ENCODE peak calls at places on chromosome 15, in eight cellular contexts. X, R, W, U, T, Q, I and B are unnamed samples.

GRCh38 chr15:26711445-26711844 is 61.4 kb downstream of the GABRB3 start:
- DNase-seq in X (no peak), R (no peak), W (no peak), U (no peak), T (no peak), Q (no peak), I (no peak), B (no peak)

GRCh38 chr15:67146214-67146613 is 80.8 kb downstream of the SMAD3 start:
- DNase-seq in X (peak), R (no peak), W (no peak), U (no peak), T (no peak), Q (no peak), I (no peak), B (no peak)

GRCh38 chr15:80160570-80161156 is 7.9 kb downstream of the FAH start:
- DNase-seq in X (peak), R (no peak), W (no peak), U (peak), T (no peak), Q (no peak), I (peak), B (no peak)

GRCh38 chr15:93087825-93088199 is 1.2 kb downstream of the RGMA start:
- DNase-seq in X (peak), R (peak), W (peak), U (no peak), T (peak), Q (peak), I (peak), B (peak)

GRCh38 chr15:31376511-31376910 is 49.9 kb downstream of the KLF13 start:
- DNase-seq in X (no peak), R (no peak), W (no peak), U (no peak), T (no peak), Q (no peak), I (no peak), B (no peak)

GRCh38 chr15:40928975-40929729 is at the start of gene DLL4:
- DNase-seq in X (no peak), R (peak), W (peak), U (no peak), T (peak), Q (peak), I (peak), B (no peak)

GRCh38 chr15:65951007-65951406 is 81.7 kb downstream of the RAB11A start:
- DNase-seq in X (no peak), R (no peak), W (no peak), U (no peak), T (no peak), Q (no peak), I (no peak), B (no peak)

GRCh38 chr15:70479785-70480184 is 283.6 kb downstream of the UACA start:
- DNase-seq in X (no peak), R (no peak), W (no peak), U (no peak), T (no peak), Q (no peak), I (no peak), B (no peak)

GRCh38 chr15:39363761-39364586 is 216.9 kb upstream of the THBS1 start:
- DNase-seq in X (no peak), R (no peak), W (no peak), U (no peak), T (no peak), Q (no peak), I (no peak), B (no peak)

GRCh38 chr15:20340931-20341661 is 200.5 kb downstream of the GOLGA6L6 start:
- DNase-seq in X (no peak), R (peak), W (peak), U (no peak), T (peak), Q (no peak), I (peak), B (peak)

GRCh38 chr15:66041276-66041675 is 172.0 kb downstream of the RAB11A start:
- DNase-seq in X (no peak), R (no peak), W (no peak), U (no peak), T (no peak), Q (no peak), I (no peak), B (no peak)

GRCh38 chr15:42890161-42890913 is 30.2 kb downstream of the TTBK2 start:
- DNase-seq in X (peak), R (no peak), W (no peak), U (no peak), T (no peak), Q (no peak), I (no peak), B (no peak)

GRCh38 chr15:29670945-29671307 is 151.3 kb downstream of the TJP1 start:
- DNase-seq in X (peak), R (no peak), W (no peak), U (peak), T (no peak), Q (no peak), I (peak), B (no peak)

GRCh38 chr15:97941572-97941971 is 18.9 kb upstream of the ARRDC4 start:
- DNase-seq in X (no peak), R (no peak), W (no peak), U (no peak), T (no peak), Q (no peak), I (no peak), B (no peak)

GRCh38 chr15:39417766-39418165 is 163.1 kb upstream of the THBS1 start:
- DNase-seq in X (peak), R (no peak), W (no peak), U (no peak), T (no peak), Q (no peak), I (no peak), B (no peak)

GRCh38 chr15:99210334-99210733 is 39.0 kb downstream of the TTC23 start:
- DNase-seq in X (no peak), R (no peak), W (no peak), U (no peak), T (no peak), Q (no peak), I (no peak), B (no peak)

GRCh38 chr15:42577514-42578031 is 2.2 kb downstream of the STARD9 start:
- DNase-seq in X (peak), R (no peak), W (no peak), U (peak), T (no peak), Q (no peak), I (no peak), B (no peak)

GRCh38 chr15:96327155-96327741 is 3.3 kb upstream of the NR2F2 start:
- DNase-seq in X (peak), R (no peak), W (no peak), U (peak), T (no peak), Q (no peak), I (no peak), B (no peak)

GRCh38 chr15:77094397-77095030 is 23.6 kb upstream of the TSPAN3 start:
- DNase-seq in X (no peak), R (no peak), W (no peak), U (no peak), T (peak), Q (peak), I (no peak), B (no peak)

GRCh38 chr15:38490231-38490630 is 36.3 kb downstream of the FAM98B start:
- DNase-seq in X (peak), R (no peak), W (no peak), U (no peak), T (no peak), Q (no peak), I (no peak), B (no peak)

GRCh38 chr15:92606126-92606835 is 49.3 kb downstream of the FAM174B start:
- DNase-seq in X (no peak), R (no peak), W (no peak), U (no peak), T (no peak), Q (no peak), I (no peak), B (no peak)

GRCh38 chr15:100570282-100570681 is 31.7 kb downstream of the LINS1 start:
- DNase-seq in X (peak), R (no peak), W (no peak), U (no peak), T (no peak), Q (no peak), I (no peak), B (no peak)

GRCh38 chr15:67999320-68000100 is 54.6 kb upstream of the PIAS1 start:
- DNase-seq in X (no peak), R (no peak), W (no peak), U (no peak), T (no peak), Q (no peak), I (no peak), B (no peak)

GRCh38 chr15:95832655-95833054 is 497.8 kb upstream of the NR2F2 start:
- DNase-seq in X (no peak), R (no peak), W (no peak), U (no peak), T (no peak), Q (no peak), I (no peak), B (no peak)

DNA sequence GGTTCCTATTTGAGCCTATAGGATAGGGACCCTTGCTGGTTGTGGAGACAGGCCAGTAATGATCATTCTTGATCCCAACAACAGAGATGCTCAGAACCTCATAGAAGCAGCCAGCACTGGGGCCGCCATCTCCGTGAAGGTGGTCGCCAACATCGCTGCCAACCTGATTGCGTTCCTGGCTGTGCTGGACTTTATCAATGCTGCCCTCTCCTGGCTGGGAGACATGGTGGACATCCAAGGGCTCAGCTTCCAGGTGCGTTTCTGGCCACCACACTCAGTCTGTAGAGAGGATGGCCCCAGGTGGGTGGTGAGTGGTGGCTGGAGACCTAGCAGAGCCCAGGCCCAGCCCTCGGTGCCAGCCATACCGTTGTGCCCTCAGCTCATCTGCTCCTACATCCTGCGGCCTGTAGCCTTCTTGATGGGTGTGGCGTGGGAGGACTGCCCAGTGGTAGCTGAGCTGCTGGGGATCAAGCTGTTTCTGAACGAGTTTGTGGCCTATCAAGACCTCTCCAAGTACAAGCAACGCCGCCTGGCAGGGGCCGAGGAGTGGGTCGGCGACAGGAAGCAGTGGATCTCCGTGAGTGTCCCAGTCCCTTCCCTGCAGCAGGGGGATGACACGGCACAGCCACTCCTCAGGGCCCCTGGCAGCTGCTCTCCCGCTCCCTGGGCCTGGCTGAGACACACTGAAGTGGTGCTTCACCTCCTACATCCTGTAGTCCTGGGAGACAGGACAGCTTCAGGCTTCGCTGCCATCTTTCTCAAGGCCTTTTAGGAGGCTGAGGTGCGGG is 46.5 kb upstream of the PDE8A start:
- DNase-seq in X (no peak), R (no peak), W (no peak), U (no peak), T (peak), Q (no peak), I (no peak), B (no peak)
- TF ChIP-seq CTCF in X (peak), R (no peak), W (no peak), U (peak), T (no peak), Q (peak), I (no peak), B (no peak)

GRCh38 chr15:45221967-45222366 is 30.1 kb upstream of the SLC28A2 start:
- DNase-seq in X (no peak), R (no peak), W (no peak), U (no peak), T (no peak), Q (no peak), I (no peak), B (no peak)

GRCh38 chr15:45228931-45229330 is 23.1 kb upstream of the SLC28A2 start:
- DNase-seq in X (no peak), R (no peak), W (no peak), U (no peak), T (no peak), Q (no peak), I (no peak), B (no peak)

GRCh38 chr15:45224596-45225217 is 27.3 kb upstream of the SLC28A2 start:
- DNase-seq in X (no peak), R (no peak), W (no peak), U (no peak), T (no peak), Q (no peak), I (no peak), B (no peak)

GRCh38 chr15:45221053-45221599 is 30.9 kb upstream of the SLC28A2 start:
- DNase-seq in X (no peak), R (no peak), W (no peak), U (no peak), T (no peak), Q (no peak), I (no peak), B (no peak)

GRCh38 chr15:45225506-45226273 is 26.3 kb upstream of the SLC28A2 start:
- DNase-seq in X (no peak), R (no peak), W (no peak), U (no peak), T (peak), Q (no peak), I (no peak), B (no peak)
- TF ChIP-seq CTCF in X (no peak), R (no peak), W (no peak), U (no peak), T (no peak), Q (peak), I (no peak), B (no peak)

GRCh38 chr15:49620174-49620573 is 444 bp downstream of the FAM227B start:
- DNase-seq in X (peak), R (no peak), W (no peak), U (no peak), T (no peak), Q (no peak), I (no peak), B (no peak)
- TF ChIP-seq CTCF in X (peak), R (peak), W (no peak), U (no peak), T (no peak), Q (no peak), I (no peak), B (no peak)

GRCh38 chr15:60935130-60935529 is 294.0 kb downstream of the RORA start:
- DNase-seq in X (peak), R (no peak), W (no peak), U (no peak), T (no peak), Q (no peak), I (no peak), B (no peak)

GRCh38 chr15:60928987-60929386 is 300.1 kb downstream of the RORA start:
- DNase-seq in X (no peak), R (no peak), W (no peak), U (no peak), T (no peak), Q (no peak), I (no peak), B (no peak)

GRCh38 chr15:60936186-60936585 is 292.9 kb downstream of the RORA start:
- DNase-seq in X (no peak), R (no peak), W (no peak), U (no peak), T (no peak), Q (no peak), I (no peak), B (no peak)

GRCh38 chr15:60933914-60934885 is 294.9 kb downstream of the RORA start:
- DNase-seq in X (no peak), R (no peak), W (no peak), U (no peak), T (no peak), Q (no peak), I (no peak), B (no peak)

DNA sequence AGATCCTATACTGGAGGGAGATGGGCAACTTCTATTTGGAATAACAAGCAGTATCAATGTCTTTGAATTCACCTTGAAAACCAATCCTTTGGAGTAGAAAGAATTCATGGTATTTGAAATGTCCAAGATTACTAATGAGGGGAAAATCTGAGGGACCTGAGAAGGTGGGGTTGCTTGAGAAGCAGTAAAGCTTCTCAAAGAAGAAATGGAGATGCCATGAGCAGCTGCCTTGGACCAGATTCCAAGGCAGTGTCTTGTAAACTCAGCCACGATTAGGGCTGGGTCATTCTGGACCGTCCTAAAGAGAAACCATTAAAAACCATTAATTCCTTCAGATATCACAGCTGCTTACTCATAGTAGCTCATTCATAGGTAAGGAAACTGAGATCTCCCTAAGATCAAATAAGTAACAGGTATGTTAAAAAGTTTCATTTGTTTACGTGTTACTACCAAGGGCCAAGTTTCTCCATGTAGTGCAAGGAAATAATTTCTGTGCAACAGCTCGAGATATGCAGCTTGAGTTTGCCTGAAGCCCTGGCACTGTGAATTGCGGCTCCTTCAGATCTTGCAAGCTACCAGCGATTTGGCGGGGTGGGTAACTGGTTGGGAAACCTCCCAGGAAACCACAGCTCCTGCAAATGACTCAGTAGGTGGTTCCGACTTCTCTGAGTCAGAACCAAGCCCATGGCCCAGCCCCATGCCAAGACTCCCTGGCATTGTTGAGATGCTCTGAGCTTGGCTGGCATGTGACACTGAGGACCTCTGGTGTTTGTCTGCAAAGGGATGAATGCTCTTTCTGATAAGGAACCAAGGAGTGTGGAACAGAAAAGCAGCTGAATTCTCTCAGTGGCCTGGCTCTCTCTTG is 296.8 kb downstream of the RORA start:
- DNase-seq in X (peak), R (no peak), W (no peak), U (peak), T (no peak), Q (no peak), I (peak), B (no peak)
- TF ChIP-seq CTCF in X (no peak), R (no peak), W (no peak), U (peak), T (no peak), Q (peak), I (no peak), B (no peak)

GRCh38 chr15:51782357-51782896 is 31.0 kb downstream of the TMOD2 start:
- DNase-seq in X (peak), R (no peak), W (no peak), U (no peak), T (no peak), Q (no peak), I (no peak), B (no peak)
- TF ChIP-seq CTCF in X (peak), R (peak), W (no peak), U (peak), T (peak), Q (peak), I (no peak), B (no peak)

DNA sequence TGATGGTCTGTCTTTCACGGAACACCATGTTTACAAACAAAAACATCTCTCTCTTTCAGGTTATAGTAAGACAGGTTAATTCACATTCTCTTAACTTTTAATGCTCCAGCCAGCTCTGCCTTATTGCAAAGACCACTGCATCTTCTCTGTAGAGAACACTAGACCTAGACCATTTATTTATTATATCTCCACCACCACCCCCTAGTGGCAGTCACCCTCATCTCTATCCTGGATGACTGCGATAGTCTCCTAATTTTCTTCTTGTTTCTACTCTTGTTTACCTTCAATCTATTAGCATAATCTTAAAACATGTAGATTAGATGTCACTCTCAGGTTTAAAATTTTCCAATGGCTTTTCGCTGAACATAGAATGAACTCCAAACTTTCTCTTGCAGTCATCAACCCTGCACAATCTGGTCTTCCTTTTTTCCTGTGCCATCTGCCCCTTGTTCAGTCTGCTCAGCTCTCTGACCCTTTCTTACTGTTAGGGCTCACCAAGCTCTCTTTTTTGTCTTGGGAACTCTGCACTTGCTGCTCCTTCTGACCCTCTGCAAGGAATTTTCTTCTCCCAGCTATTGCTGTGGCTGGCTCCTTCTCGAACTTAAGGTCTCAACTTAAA is 155.6 kb downstream of the SQOR start:
- DNase-seq in X (peak), R (peak), W (peak), U (no peak), T (peak), Q (no peak), I (no peak), B (no peak)
- TF ChIP-seq CTCF in X (peak), R (peak), W (peak), U (peak), T (peak), Q (peak), I (no peak), B (peak)